ENCODE peak calls at places on chromosomes 12 and 14, in seven cellular contexts. One of them, this sample, is unnamed.

GRCh38 chr12:22687677-22688076 is 62.7 kb downstream of the ETNK1 start:
- DNase-seq in psoas muscle: no peak
- DNase-seq in left ventricle myocardium inferior: no peak
- DNase-seq in heart right ventricle: no peak
- DNase-seq in A549: no peak
- DNase-seq in HepG2: no peak
- DNase-seq in fibroblast of lung: peak; percentile 62
- DNase-seq in this sample: no peak

GRCh38 chr14:101072945-101073597 is 169.5 kb upstream of the RTL1 start:
- DNase-seq in psoas muscle: no peak
- DNase-seq in left ventricle myocardium inferior: no peak
- DNase-seq in heart right ventricle: no peak
- DNase-seq in A549: peak; percentile 97
- DNase-seq in HepG2: peak; percentile 77
- DNase-seq in fibroblast of lung: peak; percentile 93
- DNase-seq in this sample: peak; percentile 93

GRCh38 chr12:3802721-3803120 is 49.8 kb upstream of the CRACR2A start:
- DNase-seq in psoas muscle: no peak
- DNase-seq in left ventricle myocardium inferior: no peak
- DNase-seq in heart right ventricle: no peak
- DNase-seq in A549: no peak
- DNase-seq in HepG2: no peak
- DNase-seq in fibroblast of lung: no peak
- DNase-seq in this sample: no peak

GRCh38 chr12:90977224-90977623 is 22.2 kb upstream of the CCER1 start:
- DNase-seq in psoas muscle: no peak
- DNase-seq in left ventricle myocardium inferior: no peak
- DNase-seq in heart right ventricle: no peak
- DNase-seq in A549: no peak
- DNase-seq in HepG2: no peak
- DNase-seq in fibroblast of lung: peak; percentile 34
- DNase-seq in this sample: no peak

GRCh38 chr12:128570191-128571065 is 253.3 kb downstream of the SLC15A4 start:
- DNase-seq in psoas muscle: no peak
- DNase-seq in left ventricle myocardium inferior: no peak
- DNase-seq in heart right ventricle: no peak
- DNase-seq in A549: no peak
- DNase-seq in HepG2: no peak
- DNase-seq in fibroblast of lung: no peak
- DNase-seq in this sample: no peak

GRCh38 chr14:28756896-28757570 is 9.6 kb upstream of the FOXG1 start:
- DNase-seq in psoas muscle: no peak
- DNase-seq in left ventricle myocardium inferior: no peak
- DNase-seq in heart right ventricle: no peak
- DNase-seq in A549: peak; percentile 48
- DNase-seq in HepG2: peak; percentile 72
- DNase-seq in fibroblast of lung: peak; percentile 70
- DNase-seq in this sample: no peak

GRCh38 chr14:64234877-64235651 is 59.1 kb downstream of the ESR2 start:
- DNase-seq in psoas muscle: no peak
- DNase-seq in left ventricle myocardium inferior: no peak
- DNase-seq in heart right ventricle: no peak
- DNase-seq in A549: no peak
- DNase-seq in HepG2: no peak
- DNase-seq in fibroblast of lung: peak; percentile 44
- DNase-seq in this sample: no peak

GRCh38 chr12:122097641-122098364 is 19.2 kb downstream of the MLXIP start:
- DNase-seq in psoas muscle: no peak
- DNase-seq in left ventricle myocardium inferior: peak; percentile 60
- DNase-seq in heart right ventricle: peak; percentile 55
- DNase-seq in A549: peak; percentile 92
- DNase-seq in HepG2: peak; percentile 46
- DNase-seq in fibroblast of lung: peak; percentile 67
- DNase-seq in this sample: no peak

GRCh38 chr12:119158004-119158776 is 20.5 kb upstream of the HSPB8 start:
- DNase-seq in psoas muscle: peak; percentile 86
- DNase-seq in left ventricle myocardium inferior: no peak
- DNase-seq in heart right ventricle: no peak
- DNase-seq in A549: no peak
- DNase-seq in HepG2: no peak
- DNase-seq in fibroblast of lung: no peak
- DNase-seq in this sample: no peak

GRCh38 chr12:130916251-130916911 is 37.3 kb upstream of the ADGRD1 start:
- DNase-seq in psoas muscle: peak; percentile 71
- DNase-seq in left ventricle myocardium inferior: peak; percentile 42
- DNase-seq in heart right ventricle: peak; percentile 53
- DNase-seq in A549: peak; percentile 74
- DNase-seq in HepG2: peak; percentile 42
- DNase-seq in fibroblast of lung: peak; percentile 74
- DNase-seq in this sample: no peak

GRCh38 chr14:70753518-70753953 is 55.8 kb downstream of the MAP3K9 start:
- DNase-seq in psoas muscle: no peak
- DNase-seq in left ventricle myocardium inferior: no peak
- DNase-seq in heart right ventricle: no peak
- DNase-seq in A549: peak; percentile 77
- DNase-seq in HepG2: peak; percentile 94
- DNase-seq in fibroblast of lung: no peak
- DNase-seq in this sample: no peak

GRCh38 chr14:94384342-94384741 is 4.1 kb downstream of the SERPINA1 start:
- DNase-seq in psoas muscle: no peak
- DNase-seq in left ventricle myocardium inferior: no peak
- DNase-seq in heart right ventricle: no peak
- DNase-seq in A549: no peak
- DNase-seq in HepG2: no peak
- DNase-seq in fibroblast of lung: no peak
- DNase-seq in this sample: no peak

GRCh38 chr14:59254911-59255545 is 66.6 kb downstream of the DAAM1 start:
- DNase-seq in psoas muscle: no peak
- DNase-seq in left ventricle myocardium inferior: no peak
- DNase-seq in heart right ventricle: no peak
- DNase-seq in A549: no peak
- DNase-seq in HepG2: no peak
- DNase-seq in fibroblast of lung: peak; percentile 57
- DNase-seq in this sample: no peak

GRCh38 chr12:77064891-77065360 is 443 bp downstream of the E2F7 start:
- DNase-seq in psoas muscle: no peak
- DNase-seq in left ventricle myocardium inferior: no peak
- DNase-seq in heart right ventricle: no peak
- DNase-seq in A549: no peak
- DNase-seq in HepG2: no peak
- DNase-seq in fibroblast of lung: no peak
- DNase-seq in this sample: no peak

GRCh38 chr12:117292688-117293087 is 68.7 kb downstream of the NOS1 start:
- DNase-seq in psoas muscle: no peak
- DNase-seq in left ventricle myocardium inferior: no peak
- DNase-seq in heart right ventricle: no peak
- DNase-seq in A549: no peak
- DNase-seq in HepG2: no peak
- DNase-seq in fibroblast of lung: no peak
- DNase-seq in this sample: no peak

GRCh38 chr14:45253754-45254300 is 825 bp upstream of the MIS18BP1 start:
- DNase-seq in psoas muscle: peak; percentile 59
- DNase-seq in left ventricle myocardium inferior: peak; percentile 32
- DNase-seq in heart right ventricle: peak; percentile 17
- DNase-seq in A549: peak; percentile 52
- DNase-seq in HepG2: no peak
- DNase-seq in fibroblast of lung: no peak
- DNase-seq in this sample: no peak

GRCh38 chr14:63174760-63175191 is 29.5 kb upstream of the RHOJ start:
- DNase-seq in psoas muscle: no peak
- DNase-seq in left ventricle myocardium inferior: no peak
- DNase-seq in heart right ventricle: no peak
- DNase-seq in A549: peak; percentile 34
- DNase-seq in HepG2: peak; percentile 45
- DNase-seq in fibroblast of lung: peak; percentile 77
- DNase-seq in this sample: peak; percentile 59

GRCh38 chr12:128817115-128818015 is 6.4 kb downstream of the SLC15A4 start:
- DNase-seq in psoas muscle: peak; percentile 86
- DNase-seq in left ventricle myocardium inferior: peak; percentile 72
- DNase-seq in heart right ventricle: peak; percentile 57
- DNase-seq in A549: no peak
- DNase-seq in HepG2: no peak
- DNase-seq in fibroblast of lung: peak; percentile 43
- DNase-seq in this sample: no peak

GRCh38 chr12:49043856-49044258 is 16.7 kb downstream of the KMT2D start:
- DNase-seq in psoas muscle: peak; percentile 89
- DNase-seq in left ventricle myocardium inferior: peak; percentile 50
- DNase-seq in heart right ventricle: peak; percentile 73
- DNase-seq in A549: peak; percentile 74
- DNase-seq in HepG2: peak; percentile 34
- DNase-seq in fibroblast of lung: peak; percentile 39
- DNase-seq in this sample: no peak

GRCh38 chr12:55727643-55728184 is 1.1 kb downstream of the CD63 start:
- DNase-seq in psoas muscle: peak; percentile 88
- DNase-seq in left ventricle myocardium inferior: peak; percentile 63
- DNase-seq in heart right ventricle: peak; percentile 56
- DNase-seq in A549: peak; percentile 41
- DNase-seq in HepG2: no peak
- DNase-seq in fibroblast of lung: peak; percentile 51
- DNase-seq in this sample: no peak

GRCh38 chr12:113831016-113831415 is 135.1 kb downstream of the RBM19 start:
- DNase-seq in psoas muscle: no peak
- DNase-seq in left ventricle myocardium inferior: no peak
- DNase-seq in heart right ventricle: no peak
- DNase-seq in A549: no peak
- DNase-seq in HepG2: no peak
- DNase-seq in fibroblast of lung: peak; percentile 40
- DNase-seq in this sample: no peak

GRCh38 chr14:58298477-58298879 is at the start of gene ARID4A:
- DNase-seq in psoas muscle: peak; percentile 89
- DNase-seq in left ventricle myocardium inferior: peak; percentile 83
- DNase-seq in heart right ventricle: peak; percentile 76
- DNase-seq in A549: no peak
- DNase-seq in HepG2: no peak
- DNase-seq in fibroblast of lung: no peak
- DNase-seq in this sample: no peak

GRCh38 chr14:77962731-77963520 is 163.0 kb downstream of the ADCK1 start:
- DNase-seq in psoas muscle: no peak
- DNase-seq in left ventricle myocardium inferior: no peak
- DNase-seq in heart right ventricle: no peak
- DNase-seq in A549: no peak
- DNase-seq in HepG2: no peak
- DNase-seq in fibroblast of lung: no peak
- DNase-seq in this sample: no peak

GRCh38 chr14:94269156-94269555 is 23.9 kb downstream of the SERPINA10 start:
- DNase-seq in psoas muscle: no peak
- DNase-seq in left ventricle myocardium inferior: no peak
- DNase-seq in heart right ventricle: no peak
- DNase-seq in A549: no peak
- DNase-seq in HepG2: no peak
- DNase-seq in fibroblast of lung: no peak
- DNase-seq in this sample: no peak

GRCh38 chr12:130647814-130648213 is 68.3 kb downstream of the RIMBP2 start:
- DNase-seq in psoas muscle: no peak
- DNase-seq in left ventricle myocardium inferior: no peak
- DNase-seq in heart right ventricle: no peak
- DNase-seq in A549: no peak
- DNase-seq in HepG2: no peak
- DNase-seq in fibroblast of lung: no peak
- DNase-seq in this sample: no peak

GRCh38 chr12:60100852-60101251 is 505.0 kb downstream of the SLC16A7 start:
- DNase-seq in psoas muscle: no peak
- DNase-seq in left ventricle myocardium inferior: no peak
- DNase-seq in heart right ventricle: no peak
- DNase-seq in A549: no peak
- DNase-seq in HepG2: no peak
- DNase-seq in fibroblast of lung: no peak
- DNase-seq in this sample: peak; percentile 22

GRCh38 chr14:52327374-52328226 is 13.5 kb downstream of the PTGER2 start:
- DNase-seq in psoas muscle: no peak
- DNase-seq in left ventricle myocardium inferior: no peak
- DNase-seq in heart right ventricle: no peak
- DNase-seq in A549: no peak
- DNase-seq in HepG2: no peak
- DNase-seq in fibroblast of lung: peak; percentile 82
- DNase-seq in this sample: no peak

GRCh38 chr12:53325539-53326061 is 4.2 kb upstream of the AAAS start:
- DNase-seq in psoas muscle: peak; percentile 74
- DNase-seq in left ventricle myocardium inferior: peak; percentile 38
- DNase-seq in heart right ventricle: peak; percentile 49
- DNase-seq in A549: peak; percentile 34
- DNase-seq in HepG2: peak; percentile 35
- DNase-seq in fibroblast of lung: no peak
- DNase-seq in this sample: no peak

GRCh38 chr14:55752580-55753365 is 172.8 kb downstream of the KTN1 start:
- DNase-seq in psoas muscle: no peak
- DNase-seq in left ventricle myocardium inferior: no peak
- DNase-seq in heart right ventricle: no peak
- DNase-seq in A549: peak; percentile 85
- DNase-seq in HepG2: no peak
- DNase-seq in fibroblast of lung: peak; percentile 87
- DNase-seq in this sample: peak; percentile 82

GRCh38 chr14:93430889-93431670 is at the start of gene UNC79:
- DNase-seq in psoas muscle: no peak
- DNase-seq in left ventricle myocardium inferior: no peak
- DNase-seq in heart right ventricle: no peak
- DNase-seq in A549: no peak
- DNase-seq in HepG2: no peak
- DNase-seq in fibroblast of lung: peak; percentile 0
- DNase-seq in this sample: no peak

GRCh38 chr12:65490193-65490592 is 211.7 kb downstream of the MSRB3 start:
- DNase-seq in psoas muscle: no peak
- DNase-seq in left ventricle myocardium inferior: no peak
- DNase-seq in heart right ventricle: no peak
- DNase-seq in A549: no peak
- DNase-seq in HepG2: no peak
- DNase-seq in fibroblast of lung: no peak
- DNase-seq in this sample: no peak
- H3K27ac ChIP-seq in psoas muscle: no peak overlapping the region
- H3K27ac ChIP-seq in left ventricle myocardium inferior: no peak overlapping the region
- H3K27ac ChIP-seq in heart right ventricle: no peak overlapping the region
- H3K27ac ChIP-seq in A549: no peak overlapping the region
- H3K27ac ChIP-seq in HepG2: no peak overlapping the region
- H3K27ac ChIP-seq in fibroblast of lung: no peak overlapping the region
- H3K27ac ChIP-seq in this sample: no peak overlapping the region

GRCh38 chr14:79820866-79821535 is 390.3 kb downstream of the DIO2 start:
- DNase-seq in psoas muscle: no peak
- DNase-seq in left ventricle myocardium inferior: no peak
- DNase-seq in heart right ventricle: no peak
- DNase-seq in A549: no peak
- DNase-seq in HepG2: no peak
- DNase-seq in fibroblast of lung: no peak
- DNase-seq in this sample: no peak
- H3K27ac ChIP-seq in psoas muscle: no peak overlapping the region
- H3K27ac ChIP-seq in left ventricle myocardium inferior: no peak overlapping the region
- H3K27ac ChIP-seq in heart right ventricle: no peak overlapping the region
- H3K27ac ChIP-seq in A549: no peak overlapping the region
- H3K27ac ChIP-seq in HepG2: no peak overlapping the region
- H3K27ac ChIP-seq in fibroblast of lung: no peak overlapping the region
- H3K27ac ChIP-seq in this sample: no peak overlapping the region

GRCh38 chr12:42691991-42692557 is 102.5 kb upstream of the PRICKLE1 start:
- DNase-seq in psoas muscle: no peak
- DNase-seq in left ventricle myocardium inferior: no peak
- DNase-seq in heart right ventricle: no peak
- DNase-seq in A549: peak; percentile 79
- DNase-seq in HepG2: peak; percentile 3
- DNase-seq in fibroblast of lung: no peak
- DNase-seq in this sample: no peak
- H3K27ac ChIP-seq in psoas muscle: no peak overlapping the region
- H3K27ac ChIP-seq in left ventricle myocardium inferior: peak overlapping the region; percentile 65
- H3K27ac ChIP-seq in heart right ventricle: peak overlapping the region; percentile 61
- H3K27ac ChIP-seq in A549: peak overlapping the region; percentile 81
- H3K27ac ChIP-seq in HepG2: no peak overlapping the region
- H3K27ac ChIP-seq in fibroblast of lung: no peak overlapping the region
- H3K27ac ChIP-seq in this sample: no peak overlapping the region

GRCh38 chr12:115726691-115727090 is 550.8 kb downstream of the MED13L start:
- DNase-seq in psoas muscle: no peak
- DNase-seq in left ventricle myocardium inferior: no peak
- DNase-seq in heart right ventricle: no peak
- DNase-seq in A549: no peak
- DNase-seq in HepG2: no peak
- DNase-seq in fibroblast of lung: no peak
- DNase-seq in this sample: no peak
- H3K27ac ChIP-seq in psoas muscle: no peak overlapping the region
- H3K27ac ChIP-seq in left ventricle myocardium inferior: no peak overlapping the region
- H3K27ac ChIP-seq in heart right ventricle: no peak overlapping the region
- H3K27ac ChIP-seq in A549: no peak overlapping the region
- H3K27ac ChIP-seq in HepG2: no peak overlapping the region
- H3K27ac ChIP-seq in fibroblast of lung: no peak overlapping the region
- H3K27ac ChIP-seq in this sample: peak overlapping the region; percentile 21

This sample was measured in epithelial cell of prostate.